ENCODE peak calls at places on chromosomes 16 and 17, in eight cellular contexts. J is heart left ventricle, Y is ovary, S is GM12878, A is A549, K is stomach, U is SJCRH30, H is lower lobe of right lung. W is an unnamed sample.

GRCh38 chr17:29927546-29927945 is 2.5 kb downstream of the SSH2 start:
- DNase-seq in A (no peak), Y (no peak), H (no peak), K (no peak), J (no peak), U (no peak), S (no peak), W (peak)

GRCh38 chr16:81558444-81559175 is 114.0 kb downstream of the CMIP start:
- DNase-seq in J (no peak), Y (no peak), K (peak), U (no peak), S (no peak), A (peak), H (peak), W (no peak)

GRCh38 chr16:29821663-29822115 is 1.4 kb downstream of the MVP start:
- DNase-seq in Y (peak), S (no peak), J (no peak), U (no peak), H (peak), A (peak), K (peak), W (no peak)

GRCh38 chr16:14307623-14308356 is 236.7 kb downstream of the MRTFB start:
- DNase-seq in H (no peak), J (peak), A (no peak), K (no peak), Y (no peak), S (no peak), U (peak), W (no peak)

GRCh38 chr16:77376358-77376757 is 58.5 kb downstream of the ADAMTS18 start:
- DNase-seq in H (no peak), A (no peak), Y (no peak), U (no peak), K (no peak), J (no peak), S (no peak), W (peak)

GRCh38 chr17:82881900-82882714 is 42.3 kb upstream of the ZNF750 start:
- DNase-seq in A (no peak), H (peak), U (no peak), Y (no peak), K (peak), J (peak), S (no peak), W (no peak)

GRCh38 chr16:117381-118365 is 20.8 kb downstream of the NPRL3 start:
- DNase-seq in U (peak), K (peak), A (peak), S (no peak), H (peak), Y (peak), J (peak), W (peak)

GRCh38 chr17:82463881-82464566 is 5.5 kb downstream of the NARF start:
- DNase-seq in S (no peak), H (no peak), A (no peak), J (no peak), U (no peak), Y (no peak), K (no peak), W (no peak)

GRCh38 chr17:17419166-17419565 is 57.6 kb upstream of the MED9 start:
- DNase-seq in J (no peak), H (peak), S (no peak), A (no peak), K (no peak), U (no peak), Y (no peak), W (no peak)

GRCh38 chr17:19000531-19001011 is 4.0 kb downstream of the FAM83G start:
- DNase-seq in Y (peak), A (no peak), J (no peak), S (no peak), H (no peak), U (peak), K (peak), W (no peak)

GRCh38 chr16:27286446-27286845 is 17.9 kb upstream of the NSMCE1 start:
- DNase-seq in A (peak), Y (no peak), H (no peak), J (peak), U (peak), S (no peak), K (no peak), W (no peak)

GRCh38 chr16:60166-60565 is 6.5 kb downstream of the SNRNP25 start:
- DNase-seq in Y (no peak), S (no peak), J (no peak), H (peak), U (no peak), K (no peak), A (no peak), W (no peak)

GRCh38 chr17:48137658-48138057 is 30.1 kb downstream of the SNX11 start:
- DNase-seq in K (no peak), A (no peak), S (no peak), Y (no peak), J (no peak), H (no peak), U (no peak), W (no peak)

GRCh38 chr17:80986816-80987480 is 4.7 kb upstream of the CHMP6 start:
- DNase-seq in S (no peak), U (peak), J (peak), H (peak), A (no peak), K (no peak), Y (no peak), W (no peak)

GRCh38 chr16:48617711-48618148 is 7.8 kb upstream of the N4BP1 start:
- DNase-seq in H (peak), A (no peak), U (peak), S (no peak), Y (peak), J (peak), K (peak), W (peak)

GRCh38 chr16:17173134-17173729 is 297.5 kb downstream of the XYLT1 start:
- DNase-seq in A (no peak), J (peak), H (peak), K (peak), Y (no peak), U (no peak), S (no peak), W (no peak)

GRCh38 chr16:77306050-77306616 is 106.9 kb downstream of the SYCE1L start:
- DNase-seq in U (no peak), K (no peak), A (no peak), H (no peak), Y (no peak), J (no peak), S (no peak), W (no peak)

GRCh38 chr17:61284746-61285145 is 114.9 kb upstream of the TBX2 start:
- DNase-seq in K (no peak), J (no peak), S (no peak), A (no peak), U (no peak), Y (no peak), H (no peak), W (no peak)

GRCh38 chr17:62950067-62950466 is 16.0 kb upstream of the TANC2 start:
- DNase-seq in Y (no peak), J (peak), U (peak), S (no peak), K (peak), A (no peak), H (peak), W (peak)

GRCh38 chr17:67456889-67457288 is 79.8 kb downstream of the PITPNC1 start:
- DNase-seq in H (no peak), S (no peak), U (no peak), A (no peak), K (no peak), Y (no peak), J (no peak), W (no peak)

GRCh38 chr16:72094266-72094610 is 591 bp downstream of the DHX38 start:
- DNase-seq in K (no peak), A (no peak), J (no peak), Y (no peak), S (no peak), U (no peak), H (no peak), W (peak)

GRCh38 chr16:63922563-63922962 is 1199.3 kb downstream of the CDH11 start:
- DNase-seq in J (no peak), A (no peak), K (no peak), U (no peak), Y (no peak), H (no peak), S (no peak), W (no peak)

GRCh38 chr16:19858654-19859018 is 26.0 kb downstream of the GPRC5B start:
- DNase-seq in S (no peak), U (no peak), A (no peak), J (no peak), K (no peak), Y (no peak), H (peak), W (no peak)

GRCh38 chr17:28047806-28048205 is 5.3 kb downstream of the NLK start:
- DNase-seq in U (no peak), A (no peak), K (no peak), S (no peak), J (no peak), Y (no peak), H (no peak), W (no peak)

GRCh38 chr16:87316923-87317765 is at the start of gene C16orf95:
- DNase-seq in Y (peak), K (peak), U (peak), H (peak), S (peak), A (peak), J (peak), W (peak)

GRCh38 chr16:70391446-70391845 is 44.7 kb downstream of the DDX19A start:
- DNase-seq in S (no peak), A (no peak), J (no peak), H (no peak), Y (no peak), K (no peak), U (no peak), W (no peak)
- H3K27ac ChIP-seq in S (no peak), A (no peak), J (no peak), H (no peak), Y (no peak), K (no peak), U (no peak), W (no peak)

GRCh38 chr17:1413281-1413791 is 13.3 kb upstream of the YWHAE start:
- DNase-seq in K (peak), H (peak), S (no peak), U (peak), J (peak), Y (peak), A (no peak), W (no peak)
- H3K27ac ChIP-seq in K (no peak), H (peak), S (no peak), U (peak), J (peak), Y (no peak), A (no peak), W (no peak)

DNA sequence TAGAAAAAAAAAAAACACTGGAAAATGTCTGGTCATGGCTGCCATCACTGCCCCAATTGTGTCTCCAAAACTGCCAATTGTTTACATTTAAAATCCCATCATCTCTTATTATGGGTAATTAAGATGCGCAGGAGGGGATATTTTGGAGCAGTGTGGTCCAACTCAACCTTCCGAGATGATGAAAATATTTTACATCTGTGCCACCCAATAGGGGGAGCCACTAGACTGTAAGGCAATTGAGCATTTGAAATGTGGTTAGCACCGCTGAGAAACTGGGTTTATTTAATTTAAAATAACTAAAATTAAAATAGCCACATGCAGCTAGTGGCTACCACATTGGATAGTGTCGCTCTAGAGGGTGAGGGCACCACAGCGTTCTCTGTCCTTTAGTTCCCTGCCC is 3.6 kb downstream of the MPO start:
- DNase-seq in U (no peak), J (no peak), Y (no peak), H (no peak), A (no peak), K (no peak), S (no peak), W (peak)
- H3K27ac ChIP-seq in U (no peak), J (no peak), Y (no peak), H (no peak), A (no peak), K (no peak), S (no peak), W (no peak)

DNA sequence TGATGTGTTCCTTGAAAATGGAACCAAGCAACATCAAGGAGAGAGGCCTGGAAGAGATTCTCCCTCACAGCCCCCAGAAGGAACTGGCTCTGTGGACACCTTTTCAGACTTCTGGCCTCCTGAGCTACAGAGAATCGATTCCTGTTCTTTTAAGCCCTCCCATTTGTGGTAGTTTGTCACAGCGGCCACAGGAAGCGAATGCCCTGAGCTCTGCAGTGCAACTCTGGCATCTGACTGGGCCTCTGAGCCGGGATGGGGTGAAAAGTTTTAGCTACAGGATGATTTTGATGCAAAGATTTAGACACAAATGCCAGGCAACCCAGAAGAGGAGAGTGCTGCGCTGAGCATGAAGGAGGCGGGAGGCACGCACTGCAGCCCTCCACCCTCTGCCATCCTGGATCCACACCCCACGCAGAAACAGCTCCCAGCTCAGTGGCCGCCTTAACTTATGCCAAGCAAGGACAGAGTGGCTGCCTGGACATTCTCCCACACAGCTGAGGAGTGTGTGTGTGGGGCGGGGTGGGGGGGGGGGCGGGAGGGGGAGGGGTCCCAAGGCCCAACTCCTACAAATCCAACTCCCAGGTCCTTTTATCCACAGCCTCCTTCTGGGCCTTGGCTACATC is 2.2 kb downstream of the TIMP2 start:
- DNase-seq in Y (no peak), U (no peak), S (no peak), K (no peak), A (no peak), H (no peak), J (no peak), W (no peak)
- H3K27ac ChIP-seq in Y (peak), U (no peak), S (no peak), K (peak), A (peak), H (peak), J (no peak), W (no peak)

DNA sequence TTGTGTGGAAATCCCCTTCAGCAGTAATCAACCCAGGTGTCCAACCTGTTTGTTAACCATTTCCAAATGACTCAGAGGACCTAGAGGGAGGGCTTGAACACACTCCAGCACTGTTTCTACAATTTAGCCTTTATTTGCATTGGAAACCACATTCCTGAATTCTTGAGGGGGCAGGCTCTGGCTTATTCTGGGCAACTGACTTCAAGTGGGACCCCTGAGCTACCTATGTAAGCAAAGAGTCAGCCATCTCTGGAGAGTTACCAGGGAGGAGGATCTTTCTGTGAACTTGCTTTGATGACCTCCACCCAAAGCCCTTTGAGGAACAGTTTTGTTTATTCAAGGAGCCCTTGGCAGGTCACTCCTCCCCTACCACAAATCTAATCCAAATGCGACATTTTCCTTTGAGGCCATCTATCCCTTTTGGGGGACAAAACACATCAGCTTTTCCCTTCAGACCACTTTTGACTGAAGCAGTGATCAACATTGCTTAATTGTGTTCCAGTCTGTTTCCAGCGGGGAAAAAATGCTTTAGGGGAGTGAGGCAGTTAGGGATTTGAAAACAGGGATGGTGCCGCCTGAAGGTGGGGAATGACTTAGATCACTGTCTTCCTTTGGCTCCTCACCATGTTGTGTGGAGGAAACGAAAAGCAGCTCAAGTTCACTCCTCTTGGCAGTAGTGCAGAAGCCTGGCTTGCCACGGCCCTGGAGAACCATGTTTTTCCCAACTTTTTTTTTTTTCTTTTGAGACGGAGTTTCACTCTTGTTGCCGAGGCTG is 46.2 kb downstream of the TUBD1 start:
- DNase-seq in H (no peak), U (peak), Y (peak), J (no peak), S (peak), K (peak), A (peak), W (no peak)
- H3K27ac ChIP-seq in H (peak), U (peak), Y (no peak), J (peak), S (peak), K (peak), A (peak), W (no peak)

DNA sequence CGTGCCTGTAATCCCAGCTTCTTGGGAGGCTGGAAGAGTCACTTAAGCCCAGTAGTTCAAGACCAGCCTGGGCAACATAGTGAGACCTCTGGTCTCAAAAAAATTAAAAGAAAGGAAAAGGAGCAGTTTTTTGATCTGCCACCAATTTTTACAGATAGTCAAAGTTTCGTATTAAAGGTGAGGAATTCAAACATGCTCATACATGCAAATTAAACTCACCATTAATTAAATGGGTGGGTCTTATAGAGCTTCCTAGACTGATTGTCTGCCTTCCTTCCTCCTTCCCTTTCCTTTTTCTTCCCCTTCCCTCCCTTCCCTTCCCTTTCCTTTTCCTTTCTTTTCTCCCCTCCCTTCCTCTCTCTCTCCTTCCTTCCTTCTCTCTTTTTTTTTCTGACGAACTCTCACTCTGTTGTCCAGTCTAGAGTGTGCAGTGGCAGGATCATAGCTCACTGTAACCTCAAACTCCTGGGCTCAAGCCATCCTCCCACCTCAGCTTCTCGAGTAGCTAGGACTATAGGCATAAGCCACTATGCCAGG is 36.4 kb upstream of the VPS4A start:
- DNase-seq in U (no peak), S (no peak), Y (no peak), J (no peak), K (no peak), A (no peak), H (no peak), W (no peak)
- H3K27ac ChIP-seq in U (no peak), S (no peak), Y (no peak), J (peak), K (no peak), A (no peak), H (no peak), W (peak)

W was measured in A673.